ENCODE peak calls at places on chromosomes 1 and 21, in four cellular contexts. O, Z, M and L are unnamed samples.
A peak's percentile ranks its signal among the peaks of the same experiment; 100 is the strongest.

GRCh38 chr1:53381790-53382401 is 54.0 kb upstream of the LRP8 start:
- DNase-seq in O (no peak), M (no peak), Z (peak; percentile 33), L (no peak)

GRCh38 chr1:161038523-161039153 is at the start of gene TSTD1:
- DNase-seq in O (no peak), M (no peak), Z (no peak), L (peak; percentile 88)

GRCh38 chr1:176033474-176033873 is 173.6 kb downstream of the COP1 start:
- DNase-seq in Z (no peak), O (no peak), M (no peak), L (no peak)

GRCh38 chr1:113981962-113982931 is 3.0 kb downstream of the OLFML3 start:
- DNase-seq in O (peak; percentile 28), M (peak; percentile 71), Z (no peak), L (no peak)

GRCh38 chr21:34846601-34847112 is 177.9 kb downstream of the CLIC6 start:
- DNase-seq in Z (peak; percentile 61), M (no peak), O (no peak), L (no peak)

GRCh38 chr1:22112505-22112904 is 30.4 kb downstream of the WNT4 start:
- DNase-seq in O (no peak), M (no peak), Z (no peak), L (no peak)

GRCh38 chr1:2232916-2233438 is 4.9 kb downstream of the SKI start:
- DNase-seq in O (peak; percentile 75), M (no peak), Z (no peak), L (no peak)

GRCh38 chr1:225318706-225319575 is 108.9 kb downstream of the LBR start:
- DNase-seq in M (peak; percentile 54), O (peak; percentile 60), Z (peak; percentile 36), L (no peak)

GRCh38 chr1:208235983-208236761 is 8.0 kb downstream of the PLXNA2 start:
- DNase-seq in M (peak; percentile 85), O (peak; percentile 73), Z (no peak), L (no peak)

GRCh38 chr21:33682992-33683627 is 40.8 kb downstream of the ITSN1 start:
- DNase-seq in O (peak; percentile 67), M (peak; percentile 56), Z (peak; percentile 90), L (peak; percentile 5)

GRCh38 chr1:22658385-22659163 is 5.5 kb downstream of the C1QB start:
- DNase-seq in Z (no peak), O (no peak), M (no peak), L (no peak)

GRCh38 chr1:10514490-10515235 is 39.9 kb downstream of the PEX14 start:
- DNase-seq in Z (peak; percentile 29), O (peak; percentile 65), M (peak; percentile 47), L (no peak)

GRCh38 chr1:76826072-76826827 is 41.0 kb upstream of the ST6GALNAC5 start:
- DNase-seq in O (no peak), Z (no peak), M (no peak), L (no peak)

GRCh38 chr21:32717851-32718316 is 9.9 kb downstream of the SYNJ1 start:
- DNase-seq in O (no peak), M (no peak), Z (no peak), L (no peak)

GRCh38 chr1:43653339-43653738 is 3.4 kb downstream of the KDM4A start:
- DNase-seq in M (no peak), Z (no peak), O (peak; percentile 47), L (no peak)

GRCh38 chr1:222288056-222288455 is 259.8 kb downstream of the HHIPL2 start:
- DNase-seq in O (no peak), Z (peak; percentile 21), M (no peak), L (no peak)

GRCh38 chr1:41682845-41683630 is 198.6 kb upstream of the EDN2 start:
- DNase-seq in Z (no peak), O (no peak), M (no peak), L (no peak)

GRCh38 chr21:45333583-45334121 is 46.0 kb upstream of the POFUT2 start:
- DNase-seq in M (no peak), O (no peak), Z (no peak), L (no peak)
- TF ChIP-seq FOSL1 in M (no peak), O (no peak), Z (no peak), L (no peak)

GRCh38 chr1:109225248-109226077 is 11.7 kb downstream of the SARS1 start:
- DNase-seq in Z (no peak), O (no peak), M (no peak), L (no peak)
- H3K27ac ChIP-seq in Z (no peak overlapping the region), O (no peak overlapping the region), M (no peak overlapping the region), L (no peak overlapping the region)

GRCh38 chr1:68230901-68231626 is 1.3 kb downstream of the WLS start:
- DNase-seq in Z (no peak), M (no peak), O (no peak), L (no peak)

GRCh38 chr1:68231627-68232303 is 558 bp downstream of the WLS start:
- DNase-seq in M (no peak), Z (no peak), O (no peak), L (no peak)

GRCh38 chr1:68228833-68229232 is 3.5 kb downstream of the WLS start:
- DNase-seq in O (no peak), M (no peak), Z (no peak), L (no peak)

GRCh38 chr1:68232354-68233148 is at the start of gene WLS:
- DNase-seq in O (no peak), M (no peak), Z (peak; percentile 38), L (peak; percentile 79)

DNA sequence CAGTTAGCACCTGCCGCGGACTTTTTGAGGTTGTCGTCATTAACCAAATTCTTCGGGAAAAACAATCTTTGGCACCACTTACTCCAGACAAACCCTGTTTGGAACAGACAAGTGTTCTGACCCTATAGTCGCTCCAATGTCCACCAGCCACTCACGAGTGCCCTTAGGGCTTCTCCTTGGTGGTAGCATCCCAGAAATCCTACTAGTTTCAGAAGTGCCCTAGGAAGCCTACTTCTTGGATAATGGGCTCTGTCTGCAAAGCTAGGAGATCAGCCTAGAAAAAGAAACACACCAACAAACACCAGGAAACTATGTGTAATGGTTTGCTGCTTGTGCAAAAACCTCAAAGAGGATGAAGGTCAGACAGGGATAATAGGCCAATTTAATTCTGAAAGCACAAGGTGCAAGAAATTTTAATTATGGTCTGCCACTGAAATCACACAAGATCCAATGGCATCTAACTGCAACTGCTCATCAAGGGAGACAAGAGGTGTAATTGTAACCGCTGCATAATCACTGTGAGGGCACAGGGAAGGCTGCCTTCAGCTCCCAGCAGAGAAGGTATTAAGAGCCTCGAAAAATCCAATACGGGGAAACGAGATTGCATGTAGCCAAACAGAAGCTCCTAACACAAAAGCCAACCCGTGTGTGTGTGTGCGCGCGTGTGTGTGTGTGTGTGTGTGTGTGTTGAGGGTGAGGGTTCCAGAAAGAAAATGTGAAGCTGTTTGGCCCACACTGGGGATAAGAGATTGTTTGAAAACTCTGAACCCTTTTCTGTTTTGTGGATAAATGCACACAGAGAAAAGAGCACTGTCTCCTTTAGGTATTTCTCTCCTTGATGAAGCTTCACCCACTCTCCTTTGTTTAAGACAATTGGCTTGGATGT is 2.2 kb downstream of the WLS start:
- DNase-seq in M (no peak), O (no peak), Z (no peak), L (no peak)
- TF ChIP-seq FOSL1 in M (no peak), O (no peak), Z (no peak), L (no peak)

GRCh38 chr1:88800382-88801051 is 90.8 kb downstream of the GTF2B start:
- DNase-seq in Z (no peak), M (peak; percentile 33), O (peak; percentile 57), L (no peak)
- H3K27ac ChIP-seq in Z (no peak overlapping the region), M (no peak overlapping the region), O (no peak overlapping the region), L (no peak overlapping the region)

GRCh38 chr21:21921410-21922232 is 923.4 kb downstream of the NCAM2 start:
- DNase-seq in Z (no peak), O (peak; percentile 26), M (no peak), L (no peak)
- TF ChIP-seq FOSL1 in Z (no peak), O (no peak), M (no peak), L (no peak)

GRCh38 chr1:17112076-17112475 is 7.2 kb downstream of the PADI2 start:
- DNase-seq in Z (no peak), M (no peak), O (no peak), L (no peak)
- H3K27ac ChIP-seq in Z (no peak overlapping the region), M (no peak overlapping the region), O (no peak overlapping the region), L (no peak overlapping the region)

GRCh38 chr21:37683396-37684114 is 232.7 kb downstream of the KCNJ6 start:
- DNase-seq in Z (no peak), M (no peak), O (no peak), L (no peak)
- TF ChIP-seq FOSL1 in Z (no peak), M (no peak), O (no peak), L (no peak)